ENCODE peak calls at places on chromosome 12, in six cellular contexts. X, E, I, M, J and H are unnamed samples.

GRCh38 chr12:76265424-76266180 is 82.6 kb downstream of the BBS10 start:
- DNase-seq in E (no peak), I (no peak), X (no peak), J (no peak), M (no peak), H (no peak)

GRCh38 chr12:3040663-3041544 is 36.3 kb upstream of the TSPAN9 start:
- DNase-seq in J (no peak), E (no peak), M (no peak), X (no peak), I (no peak), H (peak)

GRCh38 chr12:65266408-65266807 is 12.1 kb upstream of the MSRB3 start:
- DNase-seq in I (no peak), E (no peak), J (no peak), M (no peak), X (no peak), H (no peak)

GRCh38 chr12:9509464-9510166 is 98.1 kb downstream of the KLRB1 start:
- DNase-seq in I (no peak), E (no peak), J (peak), M (no peak), X (no peak), H (peak)

GRCh38 chr12:62438098-62438692 is 28.4 kb upstream of the MON2 start:
- DNase-seq in M (no peak), J (peak), X (no peak), I (no peak), E (no peak), H (no peak)

GRCh38 chr12:78419513-78419912 is 445.1 kb upstream of the SYT1 start:
- DNase-seq in M (no peak), E (no peak), X (no peak), J (no peak), I (no peak), H (no peak)

GRCh38 chr12:9813821-9814798 is 13.2 kb upstream of the KLRF1 start:
- DNase-seq in M (peak), E (peak), X (peak), J (peak), I (peak), H (peak)

GRCh38 chr12:123532808-123533649 is 490 bp downstream of the RILPL1 start:
- DNase-seq in I (no peak), E (no peak), J (peak), M (peak), X (peak), H (peak)

GRCh38 chr12:57342207-57342691 is 88.6 kb downstream of the R3HDM2 start:
- DNase-seq in E (no peak), X (no peak), M (no peak), J (peak), I (no peak), H (peak)

GRCh38 chr12:93823616-93824410 is 146.6 kb downstream of the CRADD start:
- DNase-seq in J (no peak), I (no peak), M (no peak), E (no peak), X (no peak), H (no peak)

GRCh38 chr12:15208871-15209656 is 12.2 kb downstream of the RERG start:
- DNase-seq in E (no peak), M (no peak), X (no peak), I (no peak), J (peak), H (no peak)